ENCODE peak calls at places on chromosomes 13 and 19, in ten cellular contexts. C is fibroblast of villous mesenchyme, A is mucosa of descending colon, Q is breast epithelium, K is heart right ventricle, D is BE2C, N is left ventricle myocardium inferior, W is AG09319, O is omental fat pad, I is adrenal gland. S is an unnamed sample.

GRCh38 chr13:105847532-105848295 is 687.7 kb downstream of the EFNB2 start:
- DNase-seq in C (no peak), A (no peak), Q (no peak), K (no peak), D (no peak), N (no peak), W (no peak), O (no peak), I (no peak), S (no peak)

GRCh38 chr13:98577823-98578285 is 947 bp upstream of the STK24 start:
- DNase-seq in C (no peak), A (no peak), Q (no peak), K (no peak), D (no peak), N (no peak), W (no peak), O (no peak), I (no peak), S (peak; percentile 25)

GRCh38 chr19:38803543-38803942 is 9.2 kb downstream of the LGALS4 start:
- DNase-seq in C (no peak), A (peak; percentile 28), Q (no peak), K (no peak), D (no peak), N (no peak), W (no peak), O (no peak), I (no peak), S (no peak)

GRCh38 chr13:111629457-111629856 is 309.0 kb downstream of the TEX29 start:
- DNase-seq in C (no peak), A (no peak), Q (no peak), K (no peak), D (no peak), N (no peak), W (no peak), O (no peak), I (no peak), S (no peak)

GRCh38 chr19:38216785-38217746 is 7.0 kb downstream of the DPF1 start:
- DNase-seq in C (no peak), A (peak; percentile 45), Q (no peak), K (no peak), D (no peak), N (no peak), W (no peak), O (no peak), I (no peak), S (no peak)

GRCh38 chr19:49327878-49328544 is 3.0 kb upstream of the SLC6A16 start:
- DNase-seq in C (peak; percentile 29), A (no peak), Q (no peak), K (no peak), D (no peak), N (no peak), W (no peak), O (no peak), I (no peak), S (no peak)

GRCh38 chr19:18326772-18327171 is 3.9 kb upstream of the LSM4 start:
- DNase-seq in C (no peak), A (no peak), Q (no peak), K (no peak), D (no peak), N (no peak), W (no peak), O (no peak), I (no peak), S (no peak)

GRCh38 chr13:99237981-99238662 is 20.1 kb downstream of the GPR18 start:
- DNase-seq in C (no peak), A (no peak), Q (no peak), K (no peak), D (no peak), N (no peak), W (no peak), O (no peak), I (peak; percentile 29), S (no peak)

GRCh38 chr19:10252707-10253106 is 693 bp downstream of the MRPL4 start:
- DNase-seq in C (no peak), A (no peak), Q (no peak), K (no peak), D (no peak), N (no peak), W (no peak), O (no peak), I (no peak), S (no peak)

GRCh38 chr19:10255358-10255757 is 3.3 kb downstream of the MRPL4 start:
- DNase-seq in C (no peak), A (no peak), Q (no peak), K (no peak), D (no peak), N (no peak), W (no peak), O (no peak), I (no peak), S (no peak)

GRCh38 chr19:10254244-10254643 is 2.2 kb downstream of the MRPL4 start:
- DNase-seq in C (no peak), A (no peak), Q (no peak), K (no peak), D (no peak), N (no peak), W (no peak), O (no peak), I (no peak), S (no peak)

GRCh38 chr19:10256551-10256950 is 4.5 kb downstream of the MRPL4 start:
- DNase-seq in C (no peak), A (no peak), Q (no peak), K (no peak), D (no peak), N (no peak), W (no peak), O (no peak), I (no peak), S (no peak)

GRCh38 chr19:10251792-10252694 is at the start of gene MRPL4:
- DNase-seq in C (peak; percentile 99), A (peak; percentile 95), Q (peak; percentile 98), K (peak; percentile 98), D (peak; percentile 97), N (peak; percentile 95), W (peak; percentile 93), O (peak; percentile 87), I (peak; percentile 98), S (peak; percentile 92)
- TF ChIP-seq CTCF in C (no peak), A (no peak), Q (no peak), K (no peak), D (no peak), N (no peak), W (no peak), O (no peak), I (no peak), S (no peak)

DNA sequence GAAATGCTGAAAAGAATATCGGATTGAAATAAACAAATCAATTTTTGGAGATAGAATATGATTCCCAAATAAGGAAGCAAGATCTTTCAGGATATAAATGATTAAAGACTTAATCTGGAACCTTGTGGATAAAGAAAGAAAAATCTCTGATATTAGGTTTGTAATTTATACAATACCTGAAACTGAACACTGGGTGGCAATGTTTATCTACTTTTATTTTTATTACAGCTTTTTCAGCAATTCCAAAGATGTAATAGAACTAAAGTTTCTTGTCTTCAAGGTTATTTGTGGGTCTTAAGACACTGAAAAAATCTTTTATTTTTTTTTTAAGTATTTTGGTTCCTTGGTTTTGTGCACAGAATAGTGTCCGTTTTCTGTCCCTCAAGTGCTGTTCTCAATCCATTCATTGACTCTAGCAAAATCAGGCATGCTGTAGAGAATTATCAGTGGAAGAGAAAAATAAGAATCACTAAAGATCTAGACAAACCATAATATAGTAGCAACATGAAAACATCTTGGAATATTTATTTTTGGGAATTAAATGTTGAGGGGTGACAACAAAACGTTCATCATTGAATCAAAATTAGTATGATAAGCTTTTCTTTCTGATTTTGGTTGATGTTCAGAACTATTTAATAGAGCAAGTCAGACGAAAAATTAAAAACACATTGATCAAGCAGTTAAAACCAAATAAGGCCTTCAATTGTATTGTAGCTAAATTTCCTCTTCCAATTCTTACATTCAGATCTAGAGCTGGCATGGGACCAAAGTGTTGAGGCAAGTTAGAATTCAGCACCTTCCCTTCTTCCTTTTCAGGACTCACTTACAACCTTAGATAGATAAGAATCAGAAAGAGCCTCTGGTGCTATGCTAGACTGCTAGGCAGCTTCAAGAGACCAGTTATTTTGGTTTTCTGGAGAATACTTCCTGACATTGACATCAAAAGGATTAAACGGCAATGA is 704.4 kb upstream of the PCDH20 start:
- DNase-seq in C (peak; percentile 0), A (no peak), Q (no peak), K (no peak), D (no peak), N (no peak), W (no peak), O (no peak), I (no peak), S (no peak)
- TF ChIP-seq CTCF in C (peak; percentile 15), A (no peak), Q (no peak), K (peak; percentile 46), D (peak; percentile 22), N (peak; percentile 53), W (peak; percentile 19), O (no peak), I (peak; percentile 51), S (peak; percentile 74)

GRCh38 chr13:113187905-113188595 is 20.4 kb downstream of the PCID2 start:
- DNase-seq in C (no peak), A (no peak), Q (no peak), K (no peak), D (no peak), N (no peak), W (no peak), O (no peak), I (no peak), S (no peak)

GRCh38 chr13:113183450-113184129 is 24.9 kb downstream of the PCID2 start:
- DNase-seq in C (no peak), A (no peak), Q (no peak), K (no peak), D (no peak), N (no peak), W (no peak), O (no peak), I (no peak), S (no peak)

GRCh38 chr13:113186061-113186900 is 22.2 kb downstream of the PCID2 start:
- DNase-seq in C (no peak), A (no peak), Q (no peak), K (no peak), D (no peak), N (no peak), W (no peak), O (no peak), I (no peak), S (no peak)

GRCh38 chr13:113184568-113185440 is 23.7 kb downstream of the PCID2 start:
- DNase-seq in C (no peak), A (no peak), Q (no peak), K (no peak), D (no peak), N (no peak), W (no peak), O (no peak), I (no peak), S (no peak)

GRCh38 chr13:113187263-113187669 is 21.2 kb downstream of the PCID2 start:
- DNase-seq in C (peak; percentile 97), A (no peak), Q (no peak), K (peak; percentile 89), D (peak; percentile 95), N (peak; percentile 87), W (peak; percentile 95), O (peak; percentile 50), I (peak; percentile 96), S (peak; percentile 48)
- TF ChIP-seq CTCF in C (no peak), A (no peak), Q (no peak), K (no peak), D (peak; percentile 29), N (peak; percentile 20), W (peak; percentile 2), O (no peak), I (no peak), S (no peak)

GRCh38 chr13:43472980-43473379 is 313.8 kb downstream of the ENOX1 start:
- DNase-seq in C (no peak), A (no peak), Q (no peak), K (no peak), D (no peak), N (no peak), W (no peak), O (no peak), I (no peak), S (no peak)

GRCh38 chr13:43478178-43478577 is 308.6 kb downstream of the ENOX1 start:
- DNase-seq in C (no peak), A (no peak), Q (no peak), K (no peak), D (no peak), N (no peak), W (no peak), O (no peak), I (no peak), S (no peak)

GRCh38 chr13:43472344-43472743 is 314.4 kb downstream of the ENOX1 start:
- DNase-seq in C (no peak), A (no peak), Q (no peak), K (no peak), D (no peak), N (no peak), W (no peak), O (no peak), I (no peak), S (no peak)

GRCh38 chr13:43473437-43473836 is 313.3 kb downstream of the ENOX1 start:
- DNase-seq in C (peak; percentile 11), A (no peak), Q (no peak), K (peak; percentile 19), D (peak; percentile 60), N (no peak), W (no peak), O (no peak), I (no peak), S (no peak)

GRCh38 chr13:43475135-43475534 is 311.6 kb downstream of the ENOX1 start:
- DNase-seq in C (no peak), A (no peak), Q (no peak), K (no peak), D (no peak), N (no peak), W (no peak), O (no peak), I (no peak), S (no peak)
- TF ChIP-seq CTCF in C (no peak), A (no peak), Q (no peak), K (no peak), D (no peak), N (no peak), W (no peak), O (no peak), I (no peak), S (no peak)